ENCODE peak calls at places on chromosomes 3 and 15, in four cellular contexts. N is neural progenitor cell, K is fibroblast of lung, X is OCI-LY7. C is an unnamed sample.

GRCh38 chr3:64815691-64816225 is 128.0 kb upstream of the ADAMTS9 start:
- DNase-seq in N (no peak), K (no peak), X (no peak), C (no peak)

GRCh38 chr3:98110191-98110908 is 20.2 kb upstream of the OR5H1 start:
- DNase-seq in N (peak), K (no peak), X (no peak), C (no peak)

GRCh38 chr3:114775395-114775794 is 371.7 kb downstream of the ZBTB20 start:
- DNase-seq in N (no peak), K (peak), X (no peak), C (no peak)

GRCh38 chr15:42919794-42920280 is 741 bp downstream of the TTBK2 start:
- DNase-seq in N (peak), K (peak), X (peak), C (no peak)

GRCh38 chr3:16993227-16993626 is 108.5 kb downstream of the PLCL2 start:
- DNase-seq in N (no peak), K (peak), X (no peak), C (no peak)

GRCh38 chr3:149152420-149152819 is 23.0 kb downstream of the HPS3 start:
- DNase-seq in N (no peak), K (peak), X (no peak), C (no peak)

GRCh38 chr3:46715507-46716175 is 2.0 kb downstream of the PRSS50 start:
- DNase-seq in N (no peak), K (no peak), X (no peak), C (no peak)

GRCh38 chr3:190811775-190812480 is 50.6 kb downstream of the GMNC start:
- DNase-seq in N (peak), K (peak), X (peak), C (peak)

GRCh38 chr3:172061724-172062184 is 22.4 kb downstream of the FNDC3B start:
- DNase-seq in N (no peak), K (peak), X (peak), C (no peak)

GRCh38 chr3:176075046-176075445 is 1122.2 kb downstream of the TBL1XR1 start:
- DNase-seq in N (no peak), K (no peak), X (no peak), C (no peak)

GRCh38 chr3:151673974-151674373 is 59.8 kb upstream of the AADACL2 start:
- DNase-seq in N (no peak), K (peak), X (no peak), C (no peak)

GRCh38 chr3:153026026-153026425 is 136.0 kb upstream of the RAP2B start:
- DNase-seq in N (peak), K (peak), X (peak), C (no peak)

GRCh38 chr3:177934001-177934891 is 602.0 kb upstream of the KCNMB2 start:
- DNase-seq in N (no peak), K (peak), X (no peak), C (no peak)

GRCh38 chr3:194906229-194906629 is 220.5 kb downstream of the FAM43A start:
- DNase-seq in N (no peak), K (peak), X (no peak), C (no peak)

GRCh38 chr3:128560768-128561167 is 67.8 kb upstream of the GATA2 start:
- DNase-seq in N (no peak), K (no peak), X (no peak), C (no peak)

GRCh38 chr3:150765949-150766720 is 3.2 kb upstream of the SIAH2 start:
- DNase-seq in N (peak), K (peak), X (peak), C (no peak)

GRCh38 chr3:37912052-37912733 is 50.5 kb downstream of the CTDSPL start:
- DNase-seq in N (no peak), K (no peak), X (peak), C (no peak)

DNA sequence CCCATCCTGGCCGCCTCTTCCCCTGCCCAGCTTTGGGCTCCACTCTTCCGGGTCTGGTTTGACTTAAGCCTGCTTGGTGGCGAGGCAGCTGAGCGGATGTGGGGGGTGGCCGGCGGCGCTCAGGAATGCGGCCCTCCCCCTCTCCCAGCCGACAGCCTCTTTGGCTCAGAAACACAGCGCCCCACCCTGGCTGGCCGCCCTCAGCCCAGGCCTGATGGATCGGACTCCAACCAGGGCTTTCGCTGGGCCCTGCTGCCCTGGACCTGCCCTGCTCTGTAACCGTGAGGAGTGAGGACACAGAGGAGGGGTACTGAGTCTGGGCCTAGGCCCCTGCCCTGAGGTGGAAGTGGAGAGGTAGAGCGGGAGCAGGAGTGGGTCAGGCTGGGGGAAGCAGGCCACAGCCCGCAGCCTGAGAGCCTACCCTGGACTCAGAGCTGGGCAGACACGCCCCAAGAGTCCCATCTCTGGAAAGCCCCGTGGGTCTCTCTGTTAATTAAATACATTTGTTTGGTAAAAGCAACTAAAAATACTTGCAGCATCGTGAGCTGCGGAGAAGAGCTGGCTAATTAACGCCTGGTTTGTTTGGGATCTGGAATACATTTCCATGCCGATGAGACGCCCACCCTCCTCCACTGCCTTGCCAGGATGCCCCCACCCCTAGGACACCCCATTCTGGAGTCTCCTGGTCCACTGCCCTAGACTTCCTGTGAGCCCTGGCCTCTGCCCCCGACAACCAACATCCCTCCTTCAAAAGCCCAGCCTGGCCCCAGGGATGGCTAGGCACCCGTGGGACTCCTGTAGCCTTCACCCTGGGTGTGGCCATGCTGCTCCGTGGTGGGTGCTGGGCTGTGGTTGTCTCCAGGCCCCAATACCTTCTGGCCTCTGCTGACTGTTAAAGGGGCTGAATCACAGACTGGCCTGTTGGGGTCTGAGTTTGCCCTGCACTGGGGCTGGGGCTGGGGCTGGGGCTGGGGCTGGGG is 19.6 kb downstream of the PLXNA1 start:
- DNase-seq in N (peak), K (peak), X (peak), C (no peak)
- TF ChIP-seq CTCF in N (peak), K (peak), X (peak), C (peak)

GRCh38 chr15:63157891-63158431 is 684 bp upstream of the RPS27L start:
- DNase-seq in N (peak), K (peak), X (peak), C (no peak)

GRCh38 chr15:63156708-63157065 is 590 bp downstream of the RPS27L start:
- DNase-seq in N (peak), K (peak), X (peak), C (no peak)

GRCh38 chr15:63155486-63155885 is 1.8 kb downstream of the RPS27L start:
- DNase-seq in N (no peak), K (no peak), X (no peak), C (no peak)

GRCh38 chr15:63157066-63157890 is at the start of gene RPS27L:
- DNase-seq in N (peak), K (peak), X (peak), C (peak)

GRCh38 chr15:63156086-63156707 is 1.1 kb downstream of the RPS27L start:
- DNase-seq in N (peak), K (peak), X (peak), C (no peak)
- H3K4me3 ChIP-seq in N (peak), K (peak), X (peak), C (peak)

DNA sequence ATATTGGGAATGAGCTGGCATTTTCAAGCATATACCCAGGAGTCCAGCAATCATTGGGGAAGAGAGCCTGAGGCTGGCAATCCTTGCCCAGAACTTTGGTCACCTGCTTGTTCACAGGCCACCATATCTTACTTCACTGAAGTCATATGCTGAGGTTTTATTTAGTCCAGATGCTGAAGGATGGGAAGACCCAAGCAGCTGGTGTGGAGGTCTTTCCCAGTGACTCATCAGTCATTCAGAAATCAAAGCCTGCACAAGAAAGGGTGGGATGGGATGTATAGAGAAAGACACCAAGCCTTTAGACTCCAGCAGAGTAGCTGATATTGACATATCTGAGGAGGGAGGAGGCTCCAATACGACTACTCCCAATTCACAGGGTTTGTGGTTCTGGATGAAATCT is 13.1 kb upstream of the PHLDB2 start:
- DNase-seq in N (no peak), K (peak), X (no peak), C (no peak)
- H2AFZ ChIP-seq in N (no peak), K (no peak), X (no peak), C (no peak)

DNA sequence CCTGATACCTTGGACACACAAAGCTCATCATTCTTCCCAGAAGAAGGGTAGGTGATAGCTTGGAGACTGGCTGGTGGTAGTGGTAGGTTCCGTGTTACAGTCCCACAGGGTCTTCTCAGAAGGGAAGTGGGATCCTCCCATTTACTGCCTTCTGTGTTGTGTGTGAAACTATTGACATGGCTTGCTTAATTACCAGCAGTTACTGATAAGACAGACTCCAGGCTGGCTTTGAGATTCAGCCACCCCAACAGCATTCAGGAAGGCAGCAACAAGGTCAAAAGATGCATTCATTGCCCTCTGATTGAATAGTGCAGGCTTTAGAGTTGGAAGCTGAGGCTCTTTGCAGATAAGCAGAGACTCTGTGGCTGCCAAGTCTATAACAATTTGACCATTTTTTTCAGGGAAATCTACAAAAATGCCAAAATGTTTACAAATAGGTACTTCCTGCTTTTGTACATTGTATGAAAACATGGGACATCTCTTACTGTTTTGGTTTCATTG is 7.7 kb downstream of the ARNT2 start:
- DNase-seq in N (no peak), K (no peak), X (no peak), C (no peak)
- TF ChIP-seq CTCF in N (no peak), K (no peak), X (no peak), C (no peak)

DNA sequence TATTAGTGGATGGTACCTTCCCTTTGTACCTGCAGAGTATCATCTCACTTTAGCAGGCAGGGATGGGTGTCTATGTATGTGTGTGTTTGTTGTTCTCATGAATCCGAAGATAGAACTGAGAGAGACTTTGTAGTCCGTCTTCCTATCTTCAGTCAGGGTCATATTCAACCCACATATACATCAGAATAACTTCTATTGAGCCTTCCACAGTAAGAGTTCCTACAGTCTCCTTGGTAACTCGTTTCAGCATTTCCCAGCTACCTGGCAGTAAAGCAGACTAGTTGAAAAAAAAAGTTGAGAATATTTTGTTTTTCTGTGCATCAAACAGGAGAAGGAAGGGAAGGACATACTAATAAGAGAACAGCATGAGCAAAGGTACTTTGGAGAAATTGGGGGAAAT is 106.8 kb downstream of the VPS8 start:
- DNase-seq in N (no peak), K (no peak), X (no peak), C (no peak)
- H3K4me3 ChIP-seq in N (no peak), K (no peak), X (no peak), C (no peak)

DNA sequence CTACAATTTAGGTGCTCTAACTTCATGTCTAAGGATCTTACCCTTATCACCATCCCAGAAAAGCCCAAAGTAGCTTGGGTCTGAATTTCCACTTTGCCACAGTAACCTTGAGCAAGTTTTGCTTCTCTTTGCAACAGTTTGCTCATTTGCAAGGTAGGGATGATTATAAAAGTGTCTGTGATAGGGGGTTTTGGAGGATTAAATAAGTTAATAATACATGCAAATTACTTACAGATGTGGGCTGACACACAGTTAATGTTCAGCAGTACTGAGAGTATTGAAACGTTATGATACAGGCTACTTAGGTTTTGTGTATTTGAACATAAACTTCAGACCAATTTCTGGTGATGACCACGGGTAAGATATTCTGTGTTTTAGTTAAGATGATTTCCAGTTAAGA is 444.7 kb upstream of the TPRG1 start:
- DNase-seq in N (no peak), K (no peak), X (no peak), C (no peak)
- H2AFZ ChIP-seq in N (no peak), K (no peak), X (no peak), C (no peak)

C was measured in keratinocyte.